ENCODE peak calls at places on chromosomes 16 and 17, in seven cellular contexts. F is stomach, I is breast epithelium, Q is GM23338, P is suprapubic skin, U is HepG2, D is prostate gland. O is an unnamed sample.

GRCh38 chr17:18960803-18961511 is 9.0 kb downstream of the SLC5A10 start:
- DNase-seq in P (no peak), D (peak; percentile 71), Q (peak; percentile 90), U (peak; percentile 59), F (peak; percentile 91), I (peak; percentile 84), O (peak; percentile 87)

GRCh38 chr17:7285679-7286078 is 4.2 kb downstream of the SLC2A4 start:
- DNase-seq in Q (no peak), P (no peak), F (no peak), U (no peak), D (no peak), I (no peak), O (no peak)

GRCh38 chr17:77186141-77186604 is 45.4 kb downstream of the SEC14L1 start:
- DNase-seq in Q (no peak), D (no peak), P (no peak), I (no peak), U (no peak), F (no peak), O (no peak)

GRCh38 chr16:8026450-8026849 is 563.9 kb downstream of the TMEM114 start:
- DNase-seq in Q (peak; percentile 52), I (no peak), U (no peak), D (no peak), P (no peak), F (no peak), O (no peak)

GRCh38 chr17:30954046-30954805 is 16.6 kb upstream of the RNF135 start:
- DNase-seq in D (no peak), F (no peak), Q (no peak), U (no peak), I (peak; percentile 27), P (no peak), O (peak; percentile 63)

GRCh38 chr16:67936876-67937605 is 391 bp upstream of the PSMB10 start:
- DNase-seq in Q (no peak), P (no peak), D (peak; percentile 60), U (no peak), I (no peak), F (peak; percentile 78), O (no peak)

GRCh38 chr16:10098991-10099390 is 83.2 kb downstream of the GRIN2A start:
- DNase-seq in I (no peak), D (no peak), Q (no peak), P (no peak), F (no peak), U (no peak), O (no peak)

GRCh38 chr17:80884811-80885210 is 106.8 kb upstream of the CHMP6 start:
- DNase-seq in P (no peak), I (no peak), D (no peak), F (no peak), Q (no peak), U (no peak), O (peak; percentile 50)

GRCh38 chr17:35287286-35287811 is 44.5 kb downstream of the SLFN5 start:
- DNase-seq in I (no peak), P (no peak), D (no peak), F (no peak), Q (no peak), U (no peak), O (no peak)

GRCh38 chr16:16190546-16190945 is 32.7 kb downstream of the ABCC6 start:
- DNase-seq in U (no peak), I (no peak), D (no peak), F (no peak), P (no peak), Q (no peak), O (no peak)

GRCh38 chr17:64765191-64765889 is 103.2 kb upstream of the SMURF2 start:
- DNase-seq in Q (no peak), D (no peak), I (no peak), U (no peak), F (no peak), P (peak; percentile 47), O (no peak)

GRCh38 chr16:72838999-72839398 is 208.9 kb downstream of the ZFHX3 start:
- DNase-seq in U (no peak), D (no peak), F (no peak), Q (no peak), P (no peak), I (no peak), O (no peak)

GRCh38 chr17:72826602-72827001 is 265.9 kb downstream of the SLC39A11 start:
- DNase-seq in Q (no peak), U (no peak), I (no peak), P (no peak), D (no peak), F (no peak), O (no peak)

GRCh38 chr16:81018496-81018895 is 11.5 kb downstream of the CENPN start:
- DNase-seq in U (no peak), P (no peak), F (no peak), I (no peak), D (no peak), Q (no peak), O (no peak)

GRCh38 chr17:10754861-10755591 is 25.2 kb upstream of the TMEM220 start:
- DNase-seq in D (no peak), I (no peak), Q (peak; percentile 81), P (no peak), F (no peak), U (no peak), O (no peak)

GRCh38 chr16:22004321-22004720 is 3.4 kb upstream of the PDZD9 start:
- DNase-seq in Q (no peak), U (no peak), I (no peak), D (no peak), P (no peak), F (no peak), O (no peak)

GRCh38 chr16:11585460-11586374 is 1.0 kb downstream of the LITAF start:
- DNase-seq in U (peak; percentile 53), Q (no peak), D (no peak), I (no peak), P (no peak), F (peak; percentile 42), O (no peak)

GRCh38 chr17:20612635-20613034 is 33.1 kb downstream of the CDRT15L2 start:
- DNase-seq in F (no peak), U (no peak), Q (no peak), I (no peak), P (no peak), D (no peak), O (no peak)

DNA sequence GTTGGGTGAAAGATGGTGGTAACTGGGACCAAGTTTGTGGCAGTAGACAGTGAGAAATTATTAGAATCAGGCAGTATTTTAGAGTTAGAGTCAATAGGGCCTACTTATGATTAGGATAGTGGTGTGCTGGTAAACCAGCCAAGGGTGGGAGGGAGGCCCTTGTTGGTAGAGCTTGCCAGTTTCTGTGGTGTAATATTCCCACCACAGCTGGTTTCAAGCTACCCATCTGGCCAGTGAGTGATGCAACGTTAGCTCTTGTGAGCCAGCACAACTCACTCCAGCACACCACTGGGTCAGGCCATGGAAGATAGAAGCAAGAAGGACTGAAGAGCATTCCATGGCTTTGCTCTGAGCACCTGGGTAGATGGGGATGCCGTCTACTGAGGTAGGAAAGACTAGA is 34.9 kb downstream of the GNAO1 start:
- DNase-seq in U (no peak), P (no peak), Q (no peak), F (no peak), I (no peak), D (no peak), O (no peak)
- TF ChIP-seq POLR2AphosphoS5 in U (no peak), P (no peak), Q (no peak), F (no peak), I (no peak), D (no peak), O (no peak)

GRCh38 chr17:42009170-42009569 is 8.1 kb downstream of the DNAJC7 start:
- DNase-seq in F (no peak), P (no peak), D (no peak), I (no peak), Q (peak; percentile 32), U (peak; percentile 33), O (no peak)
- TF ChIP-seq CTCF in F (no peak), P (peak; percentile 14), D (no peak), I (no peak), Q (peak; percentile 22), U (peak; percentile 61), O (peak; percentile 12)

GRCh38 chr16:54540525-54541180 is 254.1 kb upstream of the IRX3 start:
- DNase-seq in Q (no peak), P (no peak), D (peak; percentile 83), U (no peak), I (peak; percentile 68), F (peak; percentile 79), O (no peak)

GRCh38 chr16:54545890-54546476 is 259.4 kb upstream of the IRX3 start:
- DNase-seq in I (no peak), P (no peak), D (no peak), U (no peak), F (no peak), Q (no peak), O (no peak)

GRCh38 chr16:54544553-54545180 is 258.1 kb upstream of the IRX3 start:
- DNase-seq in D (no peak), F (peak; percentile 74), Q (no peak), I (no peak), U (no peak), P (no peak), O (no peak)

GRCh38 chr16:54546481-54546880 is 259.9 kb upstream of the IRX3 start:
- DNase-seq in Q (no peak), U (no peak), F (no peak), I (no peak), D (no peak), P (no peak), O (no peak)

DNA sequence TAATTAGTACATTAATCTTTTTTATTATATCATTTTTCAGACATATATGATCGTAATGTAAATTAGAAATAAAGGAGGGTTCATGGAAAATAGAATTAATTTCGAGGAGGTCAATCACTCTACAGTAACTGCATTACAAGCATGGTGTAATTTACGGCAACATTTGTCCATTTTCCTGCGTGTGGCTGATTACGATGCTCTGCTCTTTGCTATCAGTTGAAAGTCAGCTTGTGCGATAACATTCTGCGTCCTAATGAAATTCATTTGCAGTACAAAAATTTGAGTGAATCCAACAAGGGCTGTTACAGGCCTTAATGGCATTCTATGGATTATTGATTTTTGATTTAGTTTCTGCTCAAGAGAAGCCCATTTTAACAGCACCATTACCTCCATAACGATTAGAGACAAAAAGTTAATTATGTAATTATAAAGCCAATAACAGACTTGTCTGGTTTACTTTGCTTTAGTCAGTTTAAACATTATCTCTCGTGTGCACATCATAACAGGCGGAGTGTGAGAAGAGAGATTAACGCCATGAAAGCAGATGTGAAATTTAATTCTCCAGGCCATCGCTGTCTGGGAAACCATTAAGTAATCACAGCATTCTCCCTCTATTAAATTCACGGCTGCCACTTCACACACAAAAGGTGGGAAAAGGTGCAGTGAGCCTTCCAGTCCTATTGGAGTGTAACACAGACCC is 256.4 kb upstream of the IRX3 start:
- DNase-seq in Q (no peak), F (no peak), P (no peak), I (no peak), U (no peak), D (no peak), O (no peak)
- TF ChIP-seq POLR2AphosphoS5 in Q (no peak), F (no peak), P (no peak), I (no peak), U (no peak), D (no peak), O (no peak)

DNA sequence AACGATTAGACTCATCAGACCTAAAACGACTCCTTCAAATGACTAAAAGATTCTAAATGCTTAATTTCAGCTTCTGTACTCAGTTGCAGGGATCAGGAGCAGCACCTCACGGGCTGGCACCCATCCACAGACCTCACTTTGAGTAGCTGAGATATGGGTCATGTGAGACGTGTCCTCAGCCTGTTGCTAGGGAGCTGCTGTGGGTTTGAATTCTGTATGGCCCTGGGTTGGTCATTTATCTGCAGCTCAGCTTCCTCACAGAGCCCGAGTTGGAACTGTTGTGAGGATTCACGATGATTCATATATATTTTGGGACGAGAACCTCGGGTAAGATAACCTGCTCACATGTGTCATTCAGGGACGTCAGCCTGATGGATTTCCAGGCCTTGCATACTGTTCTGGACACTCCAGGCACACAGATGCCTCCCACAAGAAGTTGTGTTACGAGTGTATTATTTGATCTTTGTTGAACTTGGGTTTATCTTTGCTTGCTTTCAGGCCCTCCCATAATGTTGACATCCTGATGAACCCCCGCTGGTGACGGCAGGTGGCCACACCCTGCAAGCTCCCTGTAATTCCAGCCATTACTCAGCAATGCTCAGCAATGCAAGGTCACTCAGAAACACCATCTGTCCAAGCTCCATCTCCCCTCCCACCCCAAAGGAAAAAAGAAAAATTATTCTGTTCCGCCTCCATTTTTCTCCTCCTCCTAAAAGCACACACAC is 137.6 kb downstream of the RBFOX3 start:
- DNase-seq in I (no peak), Q (no peak), U (peak; percentile 39), D (no peak), F (no peak), P (no peak), O (no peak)
- TF ChIP-seq CTCF in I (no peak), Q (no peak), U (no peak), D (no peak), F (no peak), P (no peak), O (no peak)

O was measured in sigmoid colon.